ENCODE peak calls at places on chromosomes 4 and X, in eight cellular contexts. E is ascending aorta, C is endodermal cell, R is GM06990, F is epithelial cell of proximal tubule, I is heart right ventricle, G is HCT116, W is transverse colon. V is an unnamed sample.

GRCh38 chrX:13069771-13070410 is 25.5 kb upstream of the FAM9C start:
- DNase-seq in E (no peak), C (no peak), R (no peak), F (no peak), I (no peak), G (no peak), W (no peak), V (no peak)

GRCh38 chr4:159107203-159107921 is 4.5 kb downstream of the RAPGEF2 start:
- DNase-seq in E (no peak), C (no peak), R (peak; percentile 9), F (no peak), I (no peak), G (no peak), W (no peak), V (no peak)

GRCh38 chr4:82268050-82268825 is 105.6 kb downstream of the HNRNPD start:
- DNase-seq in E (peak; percentile 69), C (peak; percentile 79), R (no peak), F (peak; percentile 7), I (peak; percentile 23), G (peak; percentile 29), W (peak; percentile 49), V (peak; percentile 23)

GRCh38 chrX:38375888-38376287 is 23.5 kb downstream of the OTC start:
- DNase-seq in E (no peak), C (peak; percentile 42), R (no peak), F (no peak), I (no peak), G (peak; percentile 0), W (no peak), V (no peak)

GRCh38 chr4:8136972-8137710 is 21.5 kb downstream of the ABLIM2 start:
- DNase-seq in E (no peak), C (no peak), R (no peak), F (no peak), I (peak; percentile 8), G (no peak), W (no peak), V (no peak)

GRCh38 chr4:38092701-38093100 is 132.5 kb downstream of the PTTG2 start:
- DNase-seq in E (no peak), C (no peak), R (no peak), F (no peak), I (no peak), G (no peak), W (no peak), V (no peak)

GRCh38 chr4:158769175-158769831 is 477 bp downstream of the FNIP2 start:
- DNase-seq in E (peak; percentile 66), C (peak; percentile 80), R (peak; percentile 14), F (no peak), I (peak; percentile 60), G (no peak), W (peak; percentile 37), V (no peak)

GRCh38 chrX:14899607-14900006 is 26.4 kb downstream of the MOSPD2 start:
- DNase-seq in E (no peak), C (no peak), R (peak; percentile 26), F (peak; percentile 47), I (no peak), G (peak; percentile 15), W (no peak), V (no peak)

GRCh38 chrX:69538321-69538876 is 34.3 kb downstream of the NALF2 start:
- DNase-seq in E (peak; percentile 72), C (peak; percentile 86), R (peak; percentile 50), F (no peak), I (peak; percentile 83), G (peak; percentile 29), W (peak; percentile 77), V (peak; percentile 6)

DNA sequence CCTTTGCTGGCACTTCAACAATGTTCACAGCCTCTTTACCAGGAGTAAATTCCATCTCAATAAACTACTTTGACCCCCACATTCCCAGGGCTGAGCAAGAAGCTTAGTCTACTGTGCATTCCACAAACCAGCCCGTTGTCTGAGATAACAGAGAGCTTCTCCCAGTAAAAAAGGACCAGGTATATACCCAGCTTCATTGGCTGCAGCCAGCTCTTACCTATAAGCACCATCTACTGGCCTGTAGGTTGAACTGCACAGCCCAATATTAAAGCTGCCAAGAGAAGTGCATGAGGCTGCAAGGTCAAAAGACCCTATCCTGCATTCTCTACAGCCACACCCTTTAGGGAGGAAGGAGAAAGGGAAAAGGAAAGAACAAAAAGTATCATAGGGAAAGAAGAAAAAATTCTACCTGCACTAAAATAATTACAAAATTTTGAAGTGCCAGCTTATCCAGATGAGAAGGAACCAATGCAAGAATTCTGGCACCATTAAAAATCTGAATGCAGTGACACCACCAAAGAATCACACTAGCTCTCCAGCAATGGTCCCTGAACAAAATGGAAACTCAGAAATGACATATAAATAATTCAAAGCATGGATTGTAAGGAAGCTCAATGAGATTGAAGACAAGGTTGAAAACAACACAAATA is 45.7 kb upstream of the INTU start:
- DNase-seq in E (no peak), C (peak; percentile 80), R (no peak), F (peak; percentile 19), I (no peak), G (peak; percentile 38), W (no peak), V (peak; percentile 28)
- TF ChIP-seq CTCF in E (no peak), C (peak; percentile 85), R (peak; percentile 83), F (peak; percentile 91), I (peak; percentile 64), G (peak; percentile 83), W (peak; percentile 59), V (peak; percentile 81)

GRCh38 chrX:18886344-18887161 is 97.4 kb downstream of the PHKA2 start:
- DNase-seq in E (peak; percentile 91), C (peak; percentile 83), R (peak; percentile 80), F (no peak), I (peak; percentile 69), G (peak; percentile 57), W (peak; percentile 81), V (peak; percentile 46)
- H3K4me3 ChIP-seq in E (peak overlapping the region; percentile 34), C (no peak overlapping the region), R (peak overlapping the region; percentile 47), F (peak overlapping the region; percentile 45), I (no peak overlapping the region), G (peak overlapping the region; percentile 33), W (peak overlapping the region; percentile 51), V (peak overlapping the region; percentile 32)

DNA sequence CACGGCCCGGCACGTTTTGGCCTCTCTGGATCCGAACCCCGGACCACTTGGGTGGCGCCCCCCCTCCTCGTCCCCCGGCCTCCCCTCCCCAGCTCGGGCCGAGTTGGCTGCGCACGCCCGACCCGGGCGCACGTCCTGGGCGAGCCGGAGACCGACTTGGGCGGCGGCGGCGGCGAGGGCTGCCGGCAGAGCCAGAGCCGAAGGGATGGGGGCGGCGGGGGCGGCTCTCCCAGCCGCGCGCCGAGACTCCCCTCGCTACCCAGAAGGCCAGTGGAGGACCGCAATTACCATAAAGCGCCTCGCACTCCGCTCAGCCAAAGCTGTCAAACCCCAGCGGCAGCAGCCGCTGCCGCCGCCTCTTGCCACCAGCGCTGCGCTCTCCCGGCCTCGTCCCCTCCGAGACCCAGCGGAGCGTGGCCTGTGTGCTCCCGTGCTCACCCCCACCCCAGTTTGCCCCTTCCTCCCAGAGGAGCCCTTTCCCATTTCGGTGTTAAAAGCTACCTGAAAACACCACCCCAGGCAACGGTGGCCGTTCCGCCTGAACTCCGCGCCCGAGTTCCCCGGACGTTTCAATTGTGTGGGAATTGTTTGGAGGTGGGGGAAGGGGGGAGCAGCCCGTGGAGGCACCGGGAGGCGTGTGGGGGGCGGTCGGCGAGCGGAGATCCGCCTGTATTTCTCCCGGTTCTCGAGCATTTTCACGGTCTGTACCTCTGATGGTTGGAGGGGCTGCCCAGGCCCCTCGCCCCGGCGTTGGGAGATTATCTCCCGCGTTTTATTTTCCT is 697 bp upstream of the BCOR start:
- DNase-seq in E (no peak), C (peak; percentile 89), R (peak; percentile 69), F (no peak), I (no peak), G (no peak), W (peak; percentile 58), V (no peak)
- TF ChIP-seq CTCF in E (no peak), C (no peak), R (no peak), F (no peak), I (no peak), G (no peak), W (no peak), V (no peak)

DNA sequence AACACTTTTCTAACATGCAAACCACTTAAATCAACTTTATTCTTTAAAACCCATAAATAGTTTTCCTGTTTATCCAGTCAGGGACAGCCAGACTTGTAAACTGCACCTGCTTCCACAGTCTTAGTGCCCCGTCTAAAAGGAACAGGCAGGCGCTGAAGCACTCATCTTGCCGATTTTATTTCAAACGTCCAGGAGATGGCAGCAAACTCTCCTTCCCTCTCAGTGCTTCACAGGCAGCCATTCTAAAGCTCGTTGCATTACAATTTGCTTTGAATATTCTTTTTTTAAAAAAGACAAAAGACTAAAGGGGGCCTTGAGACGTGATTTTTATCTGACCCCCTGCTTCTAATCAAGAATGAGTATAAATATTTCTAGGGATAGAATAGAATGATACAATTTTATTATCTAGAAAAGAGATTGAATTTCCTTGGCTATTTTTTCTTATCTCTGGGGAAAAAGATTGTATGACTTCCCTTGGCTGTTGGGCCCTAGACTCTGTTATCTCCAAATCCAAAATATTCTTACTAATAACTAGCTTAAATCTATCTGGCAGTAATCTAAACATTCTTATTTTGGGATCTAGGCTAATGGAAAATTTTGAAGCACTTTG is 93.6 kb upstream of the MYOZ2 start:
- DNase-seq in E (peak; percentile 80), C (peak; percentile 83), R (peak; percentile 35), F (peak; percentile 37), I (no peak), G (peak; percentile 67), W (peak; percentile 76), V (peak; percentile 81)
- H3K4me3 ChIP-seq in E (no peak overlapping the region), C (no peak overlapping the region), R (no peak overlapping the region), F (no peak overlapping the region), I (no peak overlapping the region), G (no peak overlapping the region), W (no peak overlapping the region), V (no peak overlapping the region)

GRCh38 chr4:173360587-173361221 is 10.1 kb upstream of the SAP30 start:
- DNase-seq in E (no peak), C (no peak), R (no peak), F (no peak), I (no peak), G (no peak), W (no peak), V (no peak)
- TF ChIP-seq CTCF in E (no peak), C (peak; percentile 67), R (peak; percentile 31), F (peak; percentile 56), I (no peak), G (peak; percentile 43), W (peak; percentile 16), V (peak; percentile 33)

GRCh38 chr4:2695661-2696060 is 60.5 kb downstream of the TNIP2 start:
- DNase-seq in E (no peak), C (no peak), R (no peak), F (no peak), I (no peak), G (no peak), W (no peak), V (no peak)
- H3K4me3 ChIP-seq in E (no peak overlapping the region), C (no peak overlapping the region), R (no peak overlapping the region), F (no peak overlapping the region), I (no peak overlapping the region), G (no peak overlapping the region), W (no peak overlapping the region), V (no peak overlapping the region)

GRCh38 chr4:93152461-93152860 is 676.1 kb upstream of the ATOH1 start:
- DNase-seq in E (no peak), C (no peak), R (no peak), F (no peak), I (no peak), G (no peak), W (no peak), V (no peak)

DNA sequence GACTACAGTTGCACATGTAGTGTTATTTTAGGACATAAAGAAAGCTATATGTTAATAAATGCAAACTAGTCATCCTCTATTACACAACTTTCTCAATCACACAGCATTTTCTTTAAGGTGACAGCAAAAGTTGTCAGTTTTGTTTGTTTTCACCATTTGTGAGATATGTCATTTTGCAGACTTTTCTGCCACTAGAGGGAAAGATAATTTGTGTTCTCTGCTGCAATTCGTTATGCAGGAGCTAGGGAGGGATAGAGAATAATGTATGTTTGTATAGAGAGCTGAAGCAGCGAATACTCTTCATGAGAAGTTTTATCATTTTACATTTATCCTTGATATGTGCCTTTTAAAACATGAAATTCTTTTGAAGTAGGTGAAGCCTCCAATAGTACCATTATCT is 670.6 kb upstream of the ATOH1 start:
- DNase-seq in E (no peak), C (no peak), R (no peak), F (no peak), I (no peak), G (no peak), W (no peak), V (no peak)
- TF ChIP-seq CTCF in E (no peak), C (peak; percentile 72), R (no peak), F (peak; percentile 28), I (no peak), G (peak; percentile 60), W (no peak), V (peak; percentile 44)